ENCODE peak calls at places on chromosomes 2 and 18, in eight cellular contexts. One of them, this sample, is unnamed.

GRCh38 chr2:188050716-188051115 is 241.0 kb upstream of the GULP1 start:
- DNase-seq in IMR-90: no peak
- DNase-seq in astrocyte: peak; percentile 69
- DNase-seq in endothelial cell of umbilical vein: no peak
- DNase-seq in tibial nerve: no peak
- DNase-seq in endodermal cell: no peak
- DNase-seq in PC-3: no peak
- DNase-seq in thoracic aorta: no peak
- DNase-seq in this sample: peak; percentile 82

GRCh38 chr2:106096446-106097369 is 97.4 kb downstream of the UXS1 start:
- DNase-seq in tibial nerve: no peak
- DNase-seq in astrocyte: no peak
- DNase-seq in endodermal cell: no peak
- DNase-seq in PC-3: no peak
- DNase-seq in IMR-90: no peak
- DNase-seq in endothelial cell of umbilical vein: no peak
- DNase-seq in thoracic aorta: no peak
- DNase-seq in this sample: no peak

GRCh38 chr2:23635666-23636340 is 250.8 kb downstream of the KLHL29 start:
- DNase-seq in astrocyte: no peak
- DNase-seq in endodermal cell: no peak
- DNase-seq in thoracic aorta: no peak
- DNase-seq in IMR-90: no peak
- DNase-seq in endothelial cell of umbilical vein: no peak
- DNase-seq in tibial nerve: no peak
- DNase-seq in PC-3: no peak
- DNase-seq in this sample: no peak

GRCh38 chr18:79610461-79611039 is 69.1 kb upstream of the CTDP1 start:
- DNase-seq in astrocyte: no peak
- DNase-seq in PC-3: no peak
- DNase-seq in thoracic aorta: no peak
- DNase-seq in IMR-90: no peak
- DNase-seq in endodermal cell: no peak
- DNase-seq in endothelial cell of umbilical vein: no peak
- DNase-seq in tibial nerve: no peak
- DNase-seq in this sample: no peak

GRCh38 chr18:33837191-33837590 is 259.2 kb downstream of the ASXL3 start:
- DNase-seq in astrocyte: no peak
- DNase-seq in thoracic aorta: no peak
- DNase-seq in tibial nerve: no peak
- DNase-seq in endothelial cell of umbilical vein: no peak
- DNase-seq in IMR-90: no peak
- DNase-seq in PC-3: no peak
- DNase-seq in endodermal cell: no peak
- DNase-seq in this sample: no peak

GRCh38 chr2:2902551-2903216 is 474.9 kb downstream of the EIPR1 start:
- DNase-seq in PC-3: no peak
- DNase-seq in endodermal cell: no peak
- DNase-seq in tibial nerve: no peak
- DNase-seq in endothelial cell of umbilical vein: no peak
- DNase-seq in thoracic aorta: no peak
- DNase-seq in astrocyte: no peak
- DNase-seq in IMR-90: no peak
- DNase-seq in this sample: no peak

GRCh38 chr2:113872201-113872600 is 17.7 kb upstream of the ACTR3 start:
- DNase-seq in tibial nerve: no peak
- DNase-seq in thoracic aorta: no peak
- DNase-seq in PC-3: no peak
- DNase-seq in IMR-90: peak; percentile 80
- DNase-seq in endodermal cell: no peak
- DNase-seq in astrocyte: peak; percentile 90
- DNase-seq in endothelial cell of umbilical vein: no peak
- DNase-seq in this sample: no peak

GRCh38 chr2:16604236-16604635 is 61.4 kb downstream of the CYRIA start:
- DNase-seq in endothelial cell of umbilical vein: no peak
- DNase-seq in endodermal cell: peak; percentile 51
- DNase-seq in PC-3: no peak
- DNase-seq in astrocyte: no peak
- DNase-seq in IMR-90: no peak
- DNase-seq in thoracic aorta: no peak
- DNase-seq in tibial nerve: no peak
- DNase-seq in this sample: no peak

GRCh38 chr2:32061973-32062861 is 1.1 kb upstream of the SPAST start:
- DNase-seq in tibial nerve: peak; percentile 62
- DNase-seq in endothelial cell of umbilical vein: peak; percentile 49
- DNase-seq in PC-3: peak; percentile 57
- DNase-seq in thoracic aorta: no peak
- DNase-seq in endodermal cell: peak; percentile 73
- DNase-seq in astrocyte: peak; percentile 51
- DNase-seq in IMR-90: peak; percentile 19
- DNase-seq in this sample: no peak

GRCh38 chr2:121709776-121710469 is 26.8 kb downstream of the NIFK start:
- DNase-seq in endodermal cell: peak; percentile 39
- DNase-seq in endothelial cell of umbilical vein: no peak
- DNase-seq in PC-3: no peak
- DNase-seq in tibial nerve: no peak
- DNase-seq in thoracic aorta: no peak
- DNase-seq in IMR-90: no peak
- DNase-seq in astrocyte: no peak
- DNase-seq in this sample: no peak

GRCh38 chr2:44753552-44754285 is 187.8 kb upstream of the SIX3 start:
- DNase-seq in PC-3: no peak
- DNase-seq in IMR-90: no peak
- DNase-seq in astrocyte: peak; percentile 61
- DNase-seq in endodermal cell: no peak
- DNase-seq in thoracic aorta: no peak
- DNase-seq in endothelial cell of umbilical vein: no peak
- DNase-seq in tibial nerve: no peak
- DNase-seq in this sample: no peak

GRCh38 chr2:240784629-240785423 is 35.2 kb downstream of the KIF1A start:
- DNase-seq in tibial nerve: no peak
- DNase-seq in endothelial cell of umbilical vein: no peak
- DNase-seq in PC-3: no peak
- DNase-seq in astrocyte: no peak
- DNase-seq in IMR-90: no peak
- DNase-seq in thoracic aorta: no peak
- DNase-seq in endodermal cell: no peak
- DNase-seq in this sample: no peak
- H3K36me3 ChIP-seq in tibial nerve: no peaks in the 10 kb centered on the region
- H3K36me3 ChIP-seq in endothelial cell of umbilical vein: no peaks in the 10 kb centered on the region
- H3K36me3 ChIP-seq in PC-3: no peaks in the 10 kb centered on the region
- H3K36me3 ChIP-seq in astrocyte: no peaks in the 10 kb centered on the region
- H3K36me3 ChIP-seq in IMR-90: no peaks in the 10 kb centered on the region
- H3K36me3 ChIP-seq in thoracic aorta: no peaks in the 10 kb centered on the region
- H3K36me3 ChIP-seq in endodermal cell: no peaks in the 10 kb centered on the region
- H3K36me3 ChIP-seq in this sample: no peaks in the 10 kb centered on the region

GRCh38 chr2:155546715-155547555 is 785.6 kb downstream of the NR4A2 start:
- DNase-seq in endodermal cell: no peak
- DNase-seq in endothelial cell of umbilical vein: no peak
- DNase-seq in thoracic aorta: no peak
- DNase-seq in tibial nerve: no peak
- DNase-seq in IMR-90: no peak
- DNase-seq in PC-3: no peak
- DNase-seq in astrocyte: no peak
- DNase-seq in this sample: no peak
- H3K4me3 ChIP-seq in endodermal cell: no peak overlapping the region
- H3K4me3 ChIP-seq in endothelial cell of umbilical vein: no peak overlapping the region
- H3K4me3 ChIP-seq in thoracic aorta: no peak overlapping the region
- H3K4me3 ChIP-seq in tibial nerve: no peak overlapping the region
- H3K4me3 ChIP-seq in IMR-90: no peak overlapping the region
- H3K4me3 ChIP-seq in PC-3: peak overlapping the region; percentile 35
- H3K4me3 ChIP-seq in astrocyte: peak overlapping the region; percentile 35
- H3K4me3 ChIP-seq in this sample: peak overlapping the region; percentile 35

GRCh38 chr2:178125125-178125524 is 12.9 kb downstream of the RBM45 start:
- DNase-seq in thoracic aorta: no peak
- DNase-seq in IMR-90: no peak
- DNase-seq in astrocyte: no peak
- DNase-seq in endothelial cell of umbilical vein: no peak
- DNase-seq in PC-3: no peak
- DNase-seq in tibial nerve: no peak
- DNase-seq in endodermal cell: no peak
- DNase-seq in this sample: no peak
- H3K36me3 ChIP-seq in thoracic aorta: peaks cover 9% of the 10 kb centered on the region
- H3K36me3 ChIP-seq in IMR-90: peaks cover 8% of the 10 kb centered on the region
- H3K36me3 ChIP-seq in astrocyte: peaks cover 11% of the 10 kb centered on the region
- H3K36me3 ChIP-seq in endothelial cell of umbilical vein: peaks cover 2% of the 10 kb centered on the region
- H3K36me3 ChIP-seq in PC-3: peaks cover 5% of the 10 kb centered on the region
- H3K36me3 ChIP-seq in tibial nerve: no peaks in the 10 kb centered on the region
- H3K36me3 ChIP-seq in endodermal cell: peaks cover 18% of the 10 kb centered on the region
- H3K36me3 ChIP-seq in this sample: no peaks in the 10 kb centered on the region

DNA sequence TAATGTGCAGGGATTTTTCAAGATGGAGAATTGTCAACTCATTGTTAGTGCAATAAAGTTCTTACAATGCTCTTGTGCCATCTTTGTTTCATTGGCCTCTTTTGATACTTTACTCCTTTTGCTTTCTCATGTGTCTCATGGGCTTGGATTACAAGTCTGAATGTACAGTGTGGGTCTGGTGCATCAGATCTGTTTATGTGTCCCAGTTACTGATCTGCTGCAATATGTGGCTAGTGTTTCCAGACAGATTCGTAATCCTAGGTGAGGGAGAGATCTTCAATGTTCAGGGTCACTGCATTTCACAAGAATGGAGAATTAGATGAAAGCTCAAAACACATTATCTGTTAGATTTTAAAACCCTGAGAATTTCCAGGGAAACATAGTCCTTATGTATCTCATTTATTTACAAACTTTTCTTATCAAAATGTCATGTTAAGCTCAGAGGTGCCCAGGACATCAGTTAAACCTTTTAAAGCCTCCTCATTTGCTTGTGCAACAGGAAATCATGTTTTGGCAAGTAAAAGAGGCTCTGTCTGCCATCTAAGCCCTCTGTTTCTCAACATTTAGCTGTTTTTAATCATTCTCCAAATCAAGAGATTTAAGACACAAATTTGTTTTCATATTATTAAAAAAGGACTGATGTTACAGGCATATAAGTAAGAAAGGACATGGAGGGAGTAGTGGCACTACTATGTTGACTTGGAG is 108.1 kb downstream of the NUP35 start:
- DNase-seq in thoracic aorta: no peak
- DNase-seq in endodermal cell: no peak
- DNase-seq in endothelial cell of umbilical vein: no peak
- DNase-seq in tibial nerve: no peak
- DNase-seq in IMR-90: peak; percentile 11
- DNase-seq in astrocyte: no peak
- DNase-seq in PC-3: no peak
- DNase-seq in this sample: no peak
- H3K4me3 ChIP-seq in thoracic aorta: no peak overlapping the region
- H3K4me3 ChIP-seq in endodermal cell: no peak overlapping the region
- H3K4me3 ChIP-seq in endothelial cell of umbilical vein: no peak overlapping the region
- H3K4me3 ChIP-seq in tibial nerve: no peak overlapping the region
- H3K4me3 ChIP-seq in IMR-90: no peak overlapping the region
- H3K4me3 ChIP-seq in astrocyte: no peak overlapping the region
- H3K4me3 ChIP-seq in PC-3: no peak overlapping the region
- H3K4me3 ChIP-seq in this sample: no peak overlapping the region

GRCh38 chr2:101817488-101817887 is 120.0 kb downstream of the MAP4K4 start:
- DNase-seq in endothelial cell of umbilical vein: no peak
- DNase-seq in thoracic aorta: no peak
- DNase-seq in tibial nerve: no peak
- DNase-seq in IMR-90: no peak
- DNase-seq in astrocyte: no peak
- DNase-seq in endodermal cell: no peak
- DNase-seq in PC-3: no peak
- DNase-seq in this sample: no peak
- H3K36me3 ChIP-seq in endothelial cell of umbilical vein: no peaks in the 10 kb centered on the region
- H3K36me3 ChIP-seq in thoracic aorta: no peaks in the 10 kb centered on the region
- H3K36me3 ChIP-seq in tibial nerve: no peaks in the 10 kb centered on the region
- H3K36me3 ChIP-seq in IMR-90: no peaks in the 10 kb centered on the region
- H3K36me3 ChIP-seq in astrocyte: no peaks in the 10 kb centered on the region
- H3K36me3 ChIP-seq in endodermal cell: no peaks in the 10 kb centered on the region
- H3K36me3 ChIP-seq in PC-3: peaks cover 5% of the 10 kb centered on the region
- H3K36me3 ChIP-seq in this sample: no peaks in the 10 kb centered on the region

GRCh38 chr2:224894356-224894755 is 147.9 kb downstream of the DOCK10 start:
- DNase-seq in thoracic aorta: no peak
- DNase-seq in PC-3: no peak
- DNase-seq in endodermal cell: no peak
- DNase-seq in astrocyte: no peak
- DNase-seq in endothelial cell of umbilical vein: no peak
- DNase-seq in IMR-90: no peak
- DNase-seq in tibial nerve: no peak
- DNase-seq in this sample: no peak
- H3K4me3 ChIP-seq in thoracic aorta: no peak overlapping the region
- H3K4me3 ChIP-seq in PC-3: no peak overlapping the region
- H3K4me3 ChIP-seq in endodermal cell: no peak overlapping the region
- H3K4me3 ChIP-seq in astrocyte: no peak overlapping the region
- H3K4me3 ChIP-seq in endothelial cell of umbilical vein: no peak overlapping the region
- H3K4me3 ChIP-seq in IMR-90: no peak overlapping the region
- H3K4me3 ChIP-seq in tibial nerve: no peak overlapping the region
- H3K4me3 ChIP-seq in this sample: no peak overlapping the region

GRCh38 chr18:60027397-60027796 is 127.6 kb downstream of the PMAIP1 start:
- DNase-seq in endodermal cell: no peak
- DNase-seq in astrocyte: no peak
- DNase-seq in endothelial cell of umbilical vein: no peak
- DNase-seq in IMR-90: no peak
- DNase-seq in PC-3: peak; percentile 71
- DNase-seq in tibial nerve: no peak
- DNase-seq in thoracic aorta: no peak
- DNase-seq in this sample: no peak
- H3K36me3 ChIP-seq in endodermal cell: no peaks in the 10 kb centered on the region
- H3K36me3 ChIP-seq in astrocyte: no peaks in the 10 kb centered on the region
- H3K36me3 ChIP-seq in endothelial cell of umbilical vein: no peaks in the 10 kb centered on the region
- H3K36me3 ChIP-seq in IMR-90: no peaks in the 10 kb centered on the region
- H3K36me3 ChIP-seq in PC-3: no peaks in the 10 kb centered on the region
- H3K36me3 ChIP-seq in tibial nerve: no peaks in the 10 kb centered on the region
- H3K36me3 ChIP-seq in thoracic aorta: no peaks in the 10 kb centered on the region
- H3K36me3 ChIP-seq in this sample: no peaks in the 10 kb centered on the region

GRCh38 chr18:55665506-55665905 is 77.5 kb upstream of the TCF4 start:
- DNase-seq in IMR-90: no peak
- DNase-seq in astrocyte: no peak
- DNase-seq in endodermal cell: no peak
- DNase-seq in thoracic aorta: no peak
- DNase-seq in tibial nerve: no peak
- DNase-seq in endothelial cell of umbilical vein: no peak
- DNase-seq in PC-3: no peak
- DNase-seq in this sample: no peak
- H3K4me3 ChIP-seq in IMR-90: no peak overlapping the region
- H3K4me3 ChIP-seq in astrocyte: no peak overlapping the region
- H3K4me3 ChIP-seq in endodermal cell: no peak overlapping the region
- H3K4me3 ChIP-seq in thoracic aorta: no peak overlapping the region
- H3K4me3 ChIP-seq in tibial nerve: no peak overlapping the region
- H3K4me3 ChIP-seq in endothelial cell of umbilical vein: no peak overlapping the region
- H3K4me3 ChIP-seq in PC-3: no peak overlapping the region
- H3K4me3 ChIP-seq in this sample: no peak overlapping the region